ENCODE peak calls at places on chromosomes 7 and 10, in five cellular contexts. One of them, this sample, is unnamed. For H3K4me1, the result is how much of the 10 kb centered on the place peaks cover.

GRCh38 chr7:45978010-45978681 is 57.1 kb upstream of the IGFBP3 start:
- DNase-seq in heart left ventricle: no peak
- DNase-seq in IMR-90: peak
- DNase-seq in adrenal gland: peak
- DNase-seq in uterus: peak
- DNase-seq in this sample: peak

GRCh38 chr7:100503350-100503735 is 19.6 kb downstream of the NYAP1 start:
- DNase-seq in IMR-90: peak
- DNase-seq in uterus: no peak
- DNase-seq in heart left ventricle: no peak
- DNase-seq in adrenal gland: no peak
- DNase-seq in this sample: no peak

GRCh38 chr7:131909151-131909768 is 352.8 kb upstream of the PODXL start:
- DNase-seq in adrenal gland: no peak
- DNase-seq in IMR-90: no peak
- DNase-seq in uterus: no peak
- DNase-seq in heart left ventricle: no peak
- DNase-seq in this sample: no peak

GRCh38 chr7:113209449-113210203 is 91.3 kb upstream of the SMIM30 start:
- DNase-seq in heart left ventricle: no peak
- DNase-seq in adrenal gland: no peak
- DNase-seq in IMR-90: peak
- DNase-seq in uterus: no peak
- DNase-seq in this sample: no peak

GRCh38 chr7:123867220-123867619 is 22.3 kb downstream of the HYAL4 start:
- DNase-seq in heart left ventricle: no peak
- DNase-seq in adrenal gland: no peak
- DNase-seq in uterus: no peak
- DNase-seq in IMR-90: peak
- DNase-seq in this sample: no peak

GRCh38 chr10:71398991-71399375 is 2.3 kb downstream of the CDH23 start:
- DNase-seq in heart left ventricle: no peak
- DNase-seq in IMR-90: no peak
- DNase-seq in uterus: no peak
- DNase-seq in adrenal gland: no peak
- DNase-seq in this sample: no peak

GRCh38 chr10:13382759-13383753 is 35.0 kb upstream of the SEPHS1 start:
- DNase-seq in IMR-90: no peak
- DNase-seq in uterus: no peak
- DNase-seq in heart left ventricle: no peak
- DNase-seq in adrenal gland: no peak
- DNase-seq in this sample: no peak

GRCh38 chr7:92758796-92759431 is 77.5 kb downstream of the CDK6 start:
- DNase-seq in heart left ventricle: no peak
- DNase-seq in IMR-90: no peak
- DNase-seq in uterus: no peak
- DNase-seq in adrenal gland: no peak
- DNase-seq in this sample: no peak

GRCh38 chr7:101902680-101903504 is 85.5 kb downstream of the CUX1 start:
- DNase-seq in IMR-90: no peak
- DNase-seq in uterus: no peak
- DNase-seq in heart left ventricle: no peak
- DNase-seq in adrenal gland: no peak
- DNase-seq in this sample: no peak

GRCh38 chr7:5339949-5340348 is 57.2 kb downstream of the SLC29A4 start:
- DNase-seq in uterus: no peak
- DNase-seq in adrenal gland: no peak
- DNase-seq in IMR-90: no peak
- DNase-seq in heart left ventricle: no peak
- DNase-seq in this sample: no peak

GRCh38 chr10:44306147-44306710 is 78.7 kb downstream of the CXCL12 start:
- DNase-seq in uterus: no peak
- DNase-seq in heart left ventricle: no peak
- DNase-seq in IMR-90: peak
- DNase-seq in adrenal gland: no peak
- DNase-seq in this sample: no peak

DNA sequence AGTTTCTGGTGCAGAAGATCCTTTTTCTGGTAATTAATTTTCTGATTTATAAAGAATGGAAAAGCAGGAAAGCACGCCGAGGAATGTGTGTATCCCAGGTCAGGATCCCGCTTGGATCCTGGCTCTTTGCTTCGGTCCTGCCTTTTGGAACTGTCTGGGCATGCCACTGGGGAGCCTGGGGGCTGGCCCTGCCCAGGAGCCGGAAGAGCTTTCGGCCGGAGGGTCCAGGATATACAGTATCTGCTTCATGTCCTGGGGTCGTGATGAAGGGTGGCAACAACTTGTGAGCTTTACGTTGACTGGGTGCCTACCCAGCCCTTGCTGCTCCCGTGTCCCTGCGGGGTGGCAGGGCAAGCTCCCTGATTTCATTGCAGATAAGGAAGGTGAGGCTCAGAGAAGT is 2.4 kb downstream of the SH2D4B start:
- DNase-seq in uterus: no peak
- DNase-seq in adrenal gland: no peak
- DNase-seq in heart left ventricle: no peak
- DNase-seq in IMR-90: no peak
- DNase-seq in this sample: no peak
- H3K27ac ChIP-seq in uterus: no peak
- H3K27ac ChIP-seq in adrenal gland: no peak
- H3K27ac ChIP-seq in heart left ventricle: peak
- H3K27ac ChIP-seq in IMR-90: no peak
- H3K27ac ChIP-seq in this sample: no peak

GRCh38 chr10:128046934-128047251 is 79.3 kb downstream of the MKI67 start:
- DNase-seq in uterus: no peak
- DNase-seq in adrenal gland: no peak
- DNase-seq in heart left ventricle: peak
- DNase-seq in IMR-90: no peak
- DNase-seq in this sample: no peak

GRCh38 chr10:128046156-128046933 is 79.9 kb downstream of the MKI67 start:
- DNase-seq in uterus: no peak
- DNase-seq in IMR-90: no peak
- DNase-seq in heart left ventricle: peak
- DNase-seq in adrenal gland: no peak
- DNase-seq in this sample: peak

GRCh38 chr10:128049226-128050010 is 76.8 kb downstream of the MKI67 start:
- DNase-seq in adrenal gland: no peak
- DNase-seq in heart left ventricle: peak
- DNase-seq in IMR-90: no peak
- DNase-seq in uterus: no peak
- DNase-seq in this sample: peak

GRCh38 chr10:128047337-128047736 is 78.9 kb downstream of the MKI67 start:
- DNase-seq in IMR-90: no peak
- DNase-seq in adrenal gland: peak
- DNase-seq in uterus: no peak
- DNase-seq in heart left ventricle: peak
- DNase-seq in this sample: peak

GRCh38 chr10:128047991-128048826 is 78.0 kb downstream of the MKI67 start:
- DNase-seq in IMR-90: peak
- DNase-seq in uterus: no peak
- DNase-seq in adrenal gland: no peak
- DNase-seq in heart left ventricle: peak
- DNase-seq in this sample: peak
- H3K4me3 ChIP-seq in IMR-90: no peak
- H3K4me3 ChIP-seq in uterus: no peak
- H3K4me3 ChIP-seq in adrenal gland: no peak
- H3K4me3 ChIP-seq in heart left ventricle: peak
- H3K4me3 ChIP-seq in this sample: no peak

GRCh38 chr7:44046321-44047061 is 2.0 kb downstream of the DBNL start:
- DNase-seq in adrenal gland: no peak
- DNase-seq in uterus: peak
- DNase-seq in IMR-90: no peak
- DNase-seq in heart left ventricle: no peak
- DNase-seq in this sample: no peak
- H3K4me1 ChIP-seq in adrenal gland: under half
- H3K4me1 ChIP-seq in uterus: under half
- H3K4me1 ChIP-seq in IMR-90: under half
- H3K4me1 ChIP-seq in heart left ventricle: under half
- H3K4me1 ChIP-seq in this sample: under half

DNA sequence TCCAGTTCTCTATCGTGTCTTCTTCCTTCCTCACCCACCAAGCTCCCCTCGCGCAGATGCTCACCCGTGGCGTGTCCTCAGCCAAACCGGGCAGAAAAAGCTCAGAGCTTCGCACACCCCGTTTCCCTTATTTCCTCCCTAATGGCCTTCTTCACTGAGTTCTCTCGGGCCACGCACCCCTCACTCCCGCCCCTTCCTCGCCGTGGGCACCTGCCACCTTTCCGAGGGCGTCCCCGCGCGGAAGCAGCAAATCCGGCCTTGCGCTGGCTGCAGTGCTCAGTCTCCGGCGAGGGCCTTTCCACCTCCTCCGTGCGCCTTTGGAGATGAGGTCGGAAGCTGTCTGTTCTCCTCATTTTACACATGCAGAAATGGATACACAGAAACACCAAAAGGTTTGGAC is 12.4 kb upstream of the CALML3 start:
- DNase-seq in IMR-90: no peak
- DNase-seq in heart left ventricle: no peak
- DNase-seq in adrenal gland: no peak
- DNase-seq in uterus: no peak
- DNase-seq in this sample: no peak
- H3K27ac ChIP-seq in IMR-90: no peak
- H3K27ac ChIP-seq in heart left ventricle: no peak
- H3K27ac ChIP-seq in adrenal gland: no peak
- H3K27ac ChIP-seq in uterus: no peak
- H3K27ac ChIP-seq in this sample: no peak

GRCh38 chr7:28707291-28707690 is 250.8 kb downstream of the TRIL start:
- DNase-seq in adrenal gland: no peak
- DNase-seq in heart left ventricle: no peak
- DNase-seq in IMR-90: no peak
- DNase-seq in uterus: no peak
- DNase-seq in this sample: no peak

GRCh38 chr7:28709756-28710155 is 248.4 kb downstream of the TRIL start:
- DNase-seq in adrenal gland: no peak
- DNase-seq in IMR-90: no peak
- DNase-seq in uterus: no peak
- DNase-seq in heart left ventricle: no peak
- DNase-seq in this sample: no peak

GRCh38 chr7:28706607-28707006 is 251.5 kb downstream of the TRIL start:
- DNase-seq in adrenal gland: no peak
- DNase-seq in IMR-90: no peak
- DNase-seq in heart left ventricle: no peak
- DNase-seq in uterus: no peak
- DNase-seq in this sample: no peak

GRCh38 chr7:28708458-28708951 is 249.6 kb downstream of the TRIL start:
- DNase-seq in IMR-90: no peak
- DNase-seq in uterus: no peak
- DNase-seq in adrenal gland: no peak
- DNase-seq in heart left ventricle: no peak
- DNase-seq in this sample: no peak

DNA sequence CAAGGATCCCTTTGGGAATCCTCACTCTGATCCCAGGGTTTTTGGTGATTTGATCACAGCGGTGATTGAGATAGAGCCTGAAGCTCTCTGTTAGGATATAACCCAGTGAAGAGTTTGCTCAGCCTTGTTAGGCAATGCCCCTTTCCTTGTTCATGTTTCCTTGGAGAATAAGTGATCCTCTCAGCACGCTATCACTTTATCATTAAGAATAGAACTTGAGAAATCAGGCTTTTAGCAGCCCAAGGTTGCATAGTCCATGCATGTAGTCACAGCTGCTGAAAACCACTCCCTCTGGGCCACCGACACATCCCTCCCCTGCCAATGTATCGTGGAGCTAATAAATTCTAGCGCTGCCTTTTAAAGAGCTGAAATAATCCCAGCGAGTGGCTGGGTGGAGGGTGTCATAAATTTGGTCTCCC is 250.1 kb downstream of the TRIL start:
- DNase-seq in adrenal gland: peak
- DNase-seq in uterus: peak
- DNase-seq in heart left ventricle: no peak
- DNase-seq in IMR-90: peak
- DNase-seq in this sample: no peak
- H3K4me3 ChIP-seq in adrenal gland: no peak
- H3K4me3 ChIP-seq in uterus: no peak
- H3K4me3 ChIP-seq in heart left ventricle: no peak
- H3K4me3 ChIP-seq in IMR-90: no peak
- H3K4me3 ChIP-seq in this sample: no peak

This sample was measured in aorta.